ENCODE peak calls at places on chromosomes 2 and 18, in eight cellular contexts. M is prostate gland, S is testis, A is gastrocnemius medialis, E is transverse colon, I is uterus, G is Peyer's patch, N is stomach. P is an unnamed sample.

GRCh38 chr18:13582283-13582682 is 144.1 kb downstream of the FAM210A start:
- DNase-seq in M (no peak), S (no peak), A (no peak), E (no peak), I (no peak), G (no peak), N (no peak), P (no peak)

GRCh38 chr2:158297606-158298005 is 158.9 kb downstream of the CCDC148 start:
- DNase-seq in M (no peak), S (no peak), A (no peak), E (no peak), I (no peak), G (no peak), N (no peak), P (peak)

GRCh38 chr2:54724560-54725342 is 1.3 kb downstream of the EML6 start:
- DNase-seq in M (no peak), S (no peak), A (no peak), E (peak), I (peak), G (peak), N (peak), P (peak)

GRCh38 chr18:49618741-49619392 is 57.0 kb downstream of the LIPG start:
- DNase-seq in M (peak), S (peak), A (no peak), E (peak), I (no peak), G (peak), N (no peak), P (no peak)

GRCh38 chr2:64327510-64328414 is 126.2 kb upstream of the LGALSL start:
- DNase-seq in M (peak), S (peak), A (no peak), E (peak), I (peak), G (no peak), N (no peak), P (peak)

GRCh38 chr18:10787293-10787901 is 261.6 kb downstream of the NAPG start:
- DNase-seq in M (peak), S (peak), A (no peak), E (peak), I (no peak), G (peak), N (peak), P (peak)

GRCh38 chr2:69021027-69021426 is 8.0 kb downstream of the ANTXR1 start:
- DNase-seq in M (no peak), S (no peak), A (no peak), E (no peak), I (no peak), G (no peak), N (no peak), P (no peak)

GRCh38 chr2:23375448-23375847 is 9.5 kb upstream of the KLHL29 start:
- DNase-seq in M (no peak), S (no peak), A (no peak), E (no peak), I (no peak), G (no peak), N (no peak), P (peak)

GRCh38 chr2:16244153-16244965 is 304.0 kb downstream of the MYCN start:
- DNase-seq in M (no peak), S (no peak), A (no peak), E (no peak), I (no peak), G (no peak), N (no peak), P (no peak)

GRCh38 chr2:232142049-232142448 is 180.5 kb downstream of the DIS3L2 start:
- DNase-seq in M (no peak), S (peak), A (no peak), E (no peak), I (peak), G (no peak), N (no peak), P (peak)

GRCh38 chr2:149767516-149767974 is 180.0 kb upstream of the MMADHC start:
- DNase-seq in M (no peak), S (peak), A (no peak), E (no peak), I (no peak), G (no peak), N (no peak), P (no peak)

GRCh38 chr18:57209697-57210096 is 62.8 kb downstream of the BOD1L2 start:
- DNase-seq in M (no peak), S (no peak), A (no peak), E (no peak), I (no peak), G (no peak), N (no peak), P (peak)

GRCh38 chr2:169715379-169716228 is 18.0 kb upstream of the KLHL23 start:
- DNase-seq in M (peak), S (no peak), A (no peak), E (peak), I (peak), G (peak), N (peak), P (no peak)
- TF ChIP-seq CTCF in M (no peak), S (no peak), A (no peak), E (no peak), I (no peak), G (no peak), N (no peak), P (no peak)

GRCh38 chr2:130355578-130356431 is at the start of gene PTPN18:
- DNase-seq in M (peak), S (peak), A (peak), E (peak), I (peak), G (peak), N (peak), P (peak)
- TF ChIP-seq POLR2A in M (peak), S (no peak), A (peak), E (peak), I (peak), G (peak), N (no peak), P (peak)

DNA sequence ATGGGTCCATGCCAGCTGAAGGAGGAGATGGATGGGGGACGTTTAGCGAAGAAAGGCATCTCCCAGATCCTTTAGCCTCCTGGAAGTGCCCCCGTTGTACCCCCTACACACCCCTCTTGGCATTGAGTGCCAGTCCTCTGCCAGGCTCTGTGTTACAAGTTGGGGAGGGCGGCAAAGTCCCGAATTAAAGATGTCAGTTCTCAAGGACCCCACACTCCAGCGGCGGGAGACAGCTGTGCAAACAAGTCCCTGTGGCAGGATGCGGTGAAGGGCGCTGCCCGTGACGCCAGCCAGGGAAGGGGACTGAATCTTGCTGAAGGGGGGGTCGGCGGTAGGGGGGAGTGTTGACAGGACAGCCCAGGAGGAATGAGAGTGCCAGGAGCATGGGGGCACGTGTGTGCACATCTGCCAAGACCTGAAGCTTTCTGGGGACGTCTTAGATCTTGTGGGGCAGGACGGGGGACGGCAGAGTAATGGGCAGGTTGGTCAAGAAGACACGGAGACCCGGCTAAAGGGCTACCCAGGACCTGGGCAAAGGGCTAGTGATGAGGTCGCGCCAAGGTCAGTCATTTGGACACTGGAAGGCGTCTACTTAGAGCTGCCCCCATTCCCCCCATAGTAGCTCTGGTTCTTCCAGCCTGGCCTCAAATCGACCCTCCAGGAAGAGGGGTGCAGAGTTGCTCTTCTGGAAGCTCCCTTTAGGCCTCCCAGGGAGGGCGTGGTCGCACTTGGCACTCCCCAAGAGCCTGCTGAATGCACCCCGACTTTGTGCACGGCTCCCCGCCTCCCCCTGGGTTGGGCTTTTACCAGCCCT is 2.8 kb upstream of the CTDSP1 start:
- DNase-seq in M (peak), S (peak), A (no peak), E (peak), I (peak), G (peak), N (peak), P (peak)
- TF ChIP-seq CTCF in M (no peak), S (no peak), A (no peak), E (no peak), I (no peak), G (no peak), N (no peak), P (no peak)

DNA sequence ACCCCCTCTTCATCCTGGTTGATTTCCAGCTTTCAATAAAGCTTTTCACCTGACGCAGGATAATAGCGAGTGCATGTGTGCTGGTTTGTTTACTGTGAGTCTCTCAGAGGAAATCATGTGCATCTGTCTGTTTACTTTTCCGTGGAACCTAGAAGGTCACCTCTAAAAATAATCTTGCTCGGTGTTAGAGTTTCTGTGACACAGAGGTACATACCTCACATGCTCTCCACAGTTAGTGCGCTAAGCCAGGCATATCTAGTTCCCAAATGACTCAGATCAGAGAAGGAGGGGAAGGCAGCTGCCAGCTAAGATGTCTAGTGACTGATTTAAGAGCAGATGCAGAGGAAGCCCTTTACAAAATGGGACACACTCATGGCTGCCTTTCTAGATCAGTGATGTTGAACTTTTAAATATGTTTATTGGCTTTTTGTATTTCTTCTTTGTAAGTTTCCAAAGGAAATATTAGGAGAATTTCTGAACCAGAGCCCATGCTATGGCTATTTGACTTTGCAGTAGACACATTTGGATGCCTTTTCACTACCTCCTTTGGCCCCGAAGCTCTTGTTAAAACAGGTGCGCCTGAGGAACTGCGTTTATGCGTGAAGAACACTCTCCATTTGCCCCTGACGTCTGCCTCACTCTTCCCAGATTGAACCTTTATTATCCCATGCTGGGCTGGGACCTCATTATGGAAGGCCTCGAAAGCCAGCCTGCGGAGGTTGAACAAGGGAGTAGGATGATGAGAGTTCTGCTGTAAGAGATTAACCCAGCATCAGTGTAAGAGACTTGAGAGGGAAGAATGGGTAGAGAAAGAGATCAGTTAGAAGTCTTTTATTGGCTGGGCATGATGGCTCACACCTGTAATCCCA is 145.6 kb downstream of the FAM161A start:
- DNase-seq in M (peak), S (no peak), A (peak), E (no peak), I (no peak), G (no peak), N (peak), P (no peak)
- TF ChIP-seq POLR2A in M (no peak), S (no peak), A (peak), E (no peak), I (no peak), G (no peak), N (no peak), P (no peak)

DNA sequence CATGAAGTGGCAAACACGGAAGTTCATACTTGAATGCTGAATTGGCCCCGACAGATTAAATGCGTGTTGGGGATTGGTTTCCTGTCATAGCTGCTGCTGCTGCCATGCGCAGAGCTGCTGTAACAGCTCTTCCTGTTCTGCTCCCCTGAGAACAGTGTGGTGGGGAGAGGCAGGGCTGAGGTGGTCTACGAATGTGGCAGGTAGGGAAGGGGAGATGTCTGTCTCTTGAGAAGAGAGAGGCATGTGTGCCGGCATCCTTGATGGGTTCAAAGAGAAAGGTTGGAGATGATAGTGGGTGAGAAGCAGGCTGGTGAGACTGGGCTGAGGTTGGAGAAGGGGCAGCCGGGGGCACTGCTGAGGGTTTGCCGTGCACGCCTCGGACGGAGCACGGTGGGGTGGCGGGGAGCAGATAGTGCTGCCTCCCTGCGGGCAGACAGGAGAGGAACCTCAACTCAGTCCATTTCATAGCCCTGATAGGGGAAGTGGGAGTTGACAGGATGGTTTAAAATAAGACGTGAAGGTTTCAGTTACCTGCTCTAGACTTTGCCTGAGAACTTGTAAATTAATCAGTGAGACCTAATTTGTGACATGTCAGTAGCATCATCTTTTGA is 46.1 kb downstream of the TMEM185B start:
- DNase-seq in M (peak), S (no peak), A (no peak), E (peak), I (no peak), G (peak), N (peak), P (peak)
- TF ChIP-seq CTCF in M (no peak), S (no peak), A (no peak), E (no peak), I (no peak), G (peak), N (no peak), P (peak)

DNA sequence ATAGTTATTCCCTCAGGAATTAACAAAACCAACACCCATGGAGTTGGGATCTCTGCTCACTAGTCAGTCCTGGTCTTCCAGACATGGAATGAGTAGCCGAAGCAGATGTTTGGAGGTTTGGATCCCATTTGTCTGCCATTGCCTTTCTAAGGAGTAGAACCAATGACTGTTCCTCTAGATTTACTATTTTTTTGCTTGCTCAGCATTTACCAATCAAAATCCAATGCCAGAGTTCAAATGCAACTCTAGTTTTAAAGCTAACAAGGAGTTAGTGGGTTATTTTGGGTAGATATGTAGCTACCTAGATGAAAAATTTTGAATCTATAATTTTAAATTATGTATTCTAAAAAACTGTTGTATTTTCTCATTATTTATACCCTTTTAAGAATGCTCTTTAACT is 62.6 kb downstream of the MALT1 start:
- DNase-seq in M (no peak), S (no peak), A (no peak), E (no peak), I (no peak), G (no peak), N (no peak), P (no peak)
- TF ChIP-seq POLR2A in M (no peak), S (no peak), A (no peak), E (no peak), I (no peak), G (no peak), N (no peak), P (no peak)

GRCh38 chr2:50476174-50476573 is 555.8 kb downstream of the NRXN1 start:
- DNase-seq in M (no peak), S (no peak), A (no peak), E (no peak), I (no peak), G (no peak), N (no peak), P (peak)
- TF ChIP-seq CTCF in M (no peak), S (no peak), A (no peak), E (no peak), I (no peak), G (no peak), N (no peak), P (peak)

GRCh38 chr2:215407061-215407460 is 28.8 kb downstream of the FN1 start:
- DNase-seq in M (no peak), S (no peak), A (no peak), E (no peak), I (no peak), G (no peak), N (no peak), P (no peak)

GRCh38 chr2:215404357-215404719 is 31.5 kb downstream of the FN1 start:
- DNase-seq in M (no peak), S (no peak), A (no peak), E (no peak), I (no peak), G (no peak), N (no peak), P (no peak)

GRCh38 chr2:215401896-215402379 is 33.9 kb downstream of the FN1 start:
- DNase-seq in M (no peak), S (no peak), A (no peak), E (no peak), I (no peak), G (no peak), N (no peak), P (no peak)

GRCh38 chr2:215405722-215406581 is 29.9 kb downstream of the FN1 start:
- DNase-seq in M (no peak), S (no peak), A (no peak), E (no peak), I (no peak), G (no peak), N (no peak), P (no peak)

GRCh38 chr2:215403441-215404356 is 32.2 kb downstream of the FN1 start:
- DNase-seq in M (no peak), S (no peak), A (no peak), E (no peak), I (peak), G (no peak), N (no peak), P (no peak)
- TF ChIP-seq POLR2A in M (no peak), S (no peak), A (no peak), E (no peak), I (no peak), G (no peak), N (no peak), P (no peak)

GRCh38 chr2:84247532-84247931 is 211.5 kb downstream of the SUCLG1 start:
- DNase-seq in M (no peak), S (no peak), A (no peak), E (no peak), I (no peak), G (no peak), N (no peak), P (no peak)

GRCh38 chr2:84249140-84249539 is 209.9 kb downstream of the SUCLG1 start:
- DNase-seq in M (no peak), S (no peak), A (no peak), E (no peak), I (no peak), G (no peak), N (no peak), P (no peak)

GRCh38 chr2:84251651-84252278 is 207.3 kb downstream of the SUCLG1 start:
- DNase-seq in M (no peak), S (no peak), A (no peak), E (no peak), I (no peak), G (no peak), N (no peak), P (no peak)
- TF ChIP-seq CTCF in M (no peak), S (no peak), A (no peak), E (no peak), I (no peak), G (no peak), N (no peak), P (no peak)

DNA sequence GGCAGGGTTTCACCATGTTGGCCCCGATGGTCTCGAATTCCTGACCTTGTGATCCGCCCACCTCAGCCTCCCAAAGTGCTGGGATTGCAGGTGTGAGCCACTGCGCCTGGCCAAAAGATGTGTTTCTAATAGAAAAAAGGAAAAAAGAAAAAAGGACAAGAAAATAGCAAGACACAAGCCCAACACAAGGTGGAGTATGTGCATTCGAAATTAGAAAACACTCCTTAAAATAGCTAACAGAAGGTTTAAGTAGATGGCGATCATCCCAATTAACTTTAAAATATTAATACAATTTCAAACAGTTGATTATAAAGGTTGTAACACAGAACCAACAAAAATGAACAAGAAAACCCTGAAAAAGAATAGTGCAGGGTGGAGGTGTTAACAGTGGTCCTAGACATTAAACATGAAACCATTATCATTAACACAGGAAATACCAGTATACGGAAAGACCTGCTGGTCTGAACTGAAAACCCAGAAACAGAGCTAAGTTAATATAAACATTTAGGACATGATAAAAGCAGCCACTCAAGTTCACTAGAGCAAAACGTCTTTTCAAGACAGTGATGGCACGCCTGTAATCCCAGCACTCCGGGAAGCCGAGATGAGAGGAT is 57.9 kb downstream of the HDLBP start:
- DNase-seq in M (no peak), S (peak), A (no peak), E (no peak), I (no peak), G (no peak), N (no peak), P (no peak)
- TF ChIP-seq POLR2A in M (no peak), S (no peak), A (no peak), E (no peak), I (no peak), G (no peak), N (no peak), P (no peak)